ENCODE peak calls at places on chromosomes 16 and 17, in seven cellular contexts. One of them, this sample, is unnamed.

GRCh38 chr16:85752511-85753420 is 1.9 kb upstream of the C16orf74 start:
- DNase-seq in neural progenitor cell: peak
- DNase-seq in CD4-positive, alpha-beta T cell: no peak
- DNase-seq in RWPE1: peak
- DNase-seq in caudate nucleus: no peak
- DNase-seq in effector memory CD4-positive, alpha-beta T cell: no peak
- DNase-seq in heart right ventricle: peak
- DNase-seq in this sample: peak

GRCh38 chr16:78490847-78491246 is 391.4 kb downstream of the WWOX start:
- DNase-seq in neural progenitor cell: no peak
- DNase-seq in CD4-positive, alpha-beta T cell: no peak
- DNase-seq in RWPE1: no peak
- DNase-seq in caudate nucleus: peak
- DNase-seq in effector memory CD4-positive, alpha-beta T cell: no peak
- DNase-seq in heart right ventricle: no peak
- DNase-seq in this sample: no peak

GRCh38 chr17:27343294-27343693 is 49.4 kb downstream of the WSB1 start:
- DNase-seq in neural progenitor cell: peak
- DNase-seq in CD4-positive, alpha-beta T cell: no peak
- DNase-seq in RWPE1: no peak
- DNase-seq in caudate nucleus: no peak
- DNase-seq in effector memory CD4-positive, alpha-beta T cell: no peak
- DNase-seq in heart right ventricle: no peak
- DNase-seq in this sample: no peak

GRCh38 chr16:75147968-75148310 is 385 bp upstream of the ZFP1 start:
- DNase-seq in neural progenitor cell: no peak
- DNase-seq in CD4-positive, alpha-beta T cell: no peak
- DNase-seq in RWPE1: no peak
- DNase-seq in caudate nucleus: no peak
- DNase-seq in effector memory CD4-positive, alpha-beta T cell: no peak
- DNase-seq in heart right ventricle: no peak
- DNase-seq in this sample: no peak

GRCh38 chr17:66675991-66676371 is 158.9 kb upstream of the CACNG5 start:
- DNase-seq in neural progenitor cell: no peak
- DNase-seq in CD4-positive, alpha-beta T cell: no peak
- DNase-seq in RWPE1: peak
- DNase-seq in caudate nucleus: no peak
- DNase-seq in effector memory CD4-positive, alpha-beta T cell: no peak
- DNase-seq in heart right ventricle: no peak
- DNase-seq in this sample: no peak

GRCh38 chr16:17171250-17172143 is 299.3 kb downstream of the XYLT1 start:
- DNase-seq in neural progenitor cell: no peak
- DNase-seq in CD4-positive, alpha-beta T cell: no peak
- DNase-seq in RWPE1: no peak
- DNase-seq in caudate nucleus: no peak
- DNase-seq in effector memory CD4-positive, alpha-beta T cell: no peak
- DNase-seq in heart right ventricle: no peak
- DNase-seq in this sample: peak

GRCh38 chr16:2987854-2988253 is 7.6 kb upstream of the PKMYT1 start:
- DNase-seq in neural progenitor cell: no peak
- DNase-seq in CD4-positive, alpha-beta T cell: no peak
- DNase-seq in RWPE1: no peak
- DNase-seq in caudate nucleus: no peak
- DNase-seq in effector memory CD4-positive, alpha-beta T cell: no peak
- DNase-seq in heart right ventricle: no peak
- DNase-seq in this sample: no peak

GRCh38 chr17:79478841-79479240 is 132.0 kb downstream of the RBFOX3 start:
- DNase-seq in neural progenitor cell: no peak
- DNase-seq in CD4-positive, alpha-beta T cell: no peak
- DNase-seq in RWPE1: no peak
- DNase-seq in caudate nucleus: no peak
- DNase-seq in effector memory CD4-positive, alpha-beta T cell: no peak
- DNase-seq in heart right ventricle: no peak
- DNase-seq in this sample: no peak

GRCh38 chr17:4249452-4250029 is 14.2 kb downstream of the ANKFY1 start:
- DNase-seq in neural progenitor cell: peak
- DNase-seq in CD4-positive, alpha-beta T cell: no peak
- DNase-seq in RWPE1: peak
- DNase-seq in caudate nucleus: no peak
- DNase-seq in effector memory CD4-positive, alpha-beta T cell: no peak
- DNase-seq in heart right ventricle: no peak
- DNase-seq in this sample: no peak

GRCh38 chr16:87418216-87418615 is 26.1 kb downstream of the MAP1LC3B start:
- DNase-seq in neural progenitor cell: no peak
- DNase-seq in CD4-positive, alpha-beta T cell: no peak
- DNase-seq in RWPE1: no peak
- DNase-seq in caudate nucleus: no peak
- DNase-seq in effector memory CD4-positive, alpha-beta T cell: no peak
- DNase-seq in heart right ventricle: no peak
- DNase-seq in this sample: no peak

GRCh38 chr17:36653374-36653773 is 52.0 kb downstream of the MRM1 start:
- DNase-seq in neural progenitor cell: peak
- DNase-seq in CD4-positive, alpha-beta T cell: no peak
- DNase-seq in RWPE1: no peak
- DNase-seq in caudate nucleus: no peak
- DNase-seq in effector memory CD4-positive, alpha-beta T cell: no peak
- DNase-seq in heart right ventricle: no peak
- DNase-seq in this sample: no peak

GRCh38 chr16:84844049-84844350 is 24.2 kb downstream of the CRISPLD2 start:
- DNase-seq in neural progenitor cell: no peak
- DNase-seq in CD4-positive, alpha-beta T cell: no peak
- DNase-seq in RWPE1: no peak
- DNase-seq in caudate nucleus: no peak
- DNase-seq in effector memory CD4-positive, alpha-beta T cell: no peak
- DNase-seq in heart right ventricle: no peak
- DNase-seq in this sample: no peak

GRCh38 chr16:68798398-68798797 is 44.9 kb upstream of the TANGO6 start:
- DNase-seq in neural progenitor cell: no peak
- DNase-seq in CD4-positive, alpha-beta T cell: no peak
- DNase-seq in RWPE1: peak
- DNase-seq in caudate nucleus: no peak
- DNase-seq in effector memory CD4-positive, alpha-beta T cell: no peak
- DNase-seq in heart right ventricle: no peak
- DNase-seq in this sample: no peak

GRCh38 chr16:3625911-3626732 is 14.7 kb upstream of the SLX4 start:
- DNase-seq in neural progenitor cell: no peak
- DNase-seq in CD4-positive, alpha-beta T cell: no peak
- DNase-seq in RWPE1: no peak
- DNase-seq in caudate nucleus: no peak
- DNase-seq in effector memory CD4-positive, alpha-beta T cell: no peak
- DNase-seq in heart right ventricle: no peak
- DNase-seq in this sample: no peak

GRCh38 chr16:76749780-76750375 is 441.1 kb upstream of the MON1B start:
- DNase-seq in neural progenitor cell: no peak
- DNase-seq in CD4-positive, alpha-beta T cell: no peak
- DNase-seq in RWPE1: no peak
- DNase-seq in caudate nucleus: no peak
- DNase-seq in effector memory CD4-positive, alpha-beta T cell: no peak
- DNase-seq in heart right ventricle: no peak
- DNase-seq in this sample: no peak

GRCh38 chr16:57127037-57127763 is 34.8 kb downstream of the CPNE2 start:
- DNase-seq in neural progenitor cell: no peak
- DNase-seq in CD4-positive, alpha-beta T cell: no peak
- DNase-seq in RWPE1: no peak
- DNase-seq in caudate nucleus: no peak
- DNase-seq in effector memory CD4-positive, alpha-beta T cell: no peak
- DNase-seq in heart right ventricle: no peak
- DNase-seq in this sample: no peak

GRCh38 chr16:57128787-57129389 is 36.5 kb downstream of the CPNE2 start:
- DNase-seq in neural progenitor cell: no peak
- DNase-seq in CD4-positive, alpha-beta T cell: peak
- DNase-seq in RWPE1: no peak
- DNase-seq in caudate nucleus: no peak
- DNase-seq in effector memory CD4-positive, alpha-beta T cell: no peak
- DNase-seq in heart right ventricle: no peak
- DNase-seq in this sample: no peak

GRCh38 chr16:57126412-57126811 is 34.0 kb downstream of the CPNE2 start:
- DNase-seq in neural progenitor cell: no peak
- DNase-seq in CD4-positive, alpha-beta T cell: no peak
- DNase-seq in RWPE1: no peak
- DNase-seq in caudate nucleus: no peak
- DNase-seq in effector memory CD4-positive, alpha-beta T cell: no peak
- DNase-seq in heart right ventricle: no peak
- DNase-seq in this sample: no peak

GRCh38 chr16:57125969-57126368 is 33.6 kb downstream of the CPNE2 start:
- DNase-seq in neural progenitor cell: no peak
- DNase-seq in CD4-positive, alpha-beta T cell: no peak
- DNase-seq in RWPE1: no peak
- DNase-seq in caudate nucleus: no peak
- DNase-seq in effector memory CD4-positive, alpha-beta T cell: no peak
- DNase-seq in heart right ventricle: no peak
- DNase-seq in this sample: no peak

GRCh38 chr16:57127836-57128235 is 35.5 kb downstream of the CPNE2 start:
- DNase-seq in neural progenitor cell: no peak
- DNase-seq in CD4-positive, alpha-beta T cell: no peak
- DNase-seq in RWPE1: no peak
- DNase-seq in caudate nucleus: no peak
- DNase-seq in effector memory CD4-positive, alpha-beta T cell: no peak
- DNase-seq in heart right ventricle: no peak
- DNase-seq in this sample: no peak
- H3K27ac ChIP-seq in neural progenitor cell: no peak
- H3K27ac ChIP-seq in CD4-positive, alpha-beta T cell: no peak
- H3K27ac ChIP-seq in RWPE1: no peak
- H3K27ac ChIP-seq in caudate nucleus: no peak
- H3K27ac ChIP-seq in effector memory CD4-positive, alpha-beta T cell: no peak
- H3K27ac ChIP-seq in heart right ventricle: no peak
- H3K27ac ChIP-seq in this sample: no peak

GRCh38 chr17:44774271-44775135 is 15.7 kb downstream of the ADAM11 start:
- DNase-seq in neural progenitor cell: peak
- DNase-seq in CD4-positive, alpha-beta T cell: peak
- DNase-seq in RWPE1: peak
- DNase-seq in caudate nucleus: peak
- DNase-seq in effector memory CD4-positive, alpha-beta T cell: peak
- DNase-seq in heart right ventricle: peak
- DNase-seq in this sample: peak

GRCh38 chr17:44776628-44777393 is 18.0 kb downstream of the ADAM11 start:
- DNase-seq in neural progenitor cell: no peak
- DNase-seq in CD4-positive, alpha-beta T cell: no peak
- DNase-seq in RWPE1: no peak
- DNase-seq in caudate nucleus: no peak
- DNase-seq in effector memory CD4-positive, alpha-beta T cell: no peak
- DNase-seq in heart right ventricle: no peak
- DNase-seq in this sample: no peak

GRCh38 chr17:44773140-44773539 is 14.4 kb downstream of the ADAM11 start:
- DNase-seq in neural progenitor cell: no peak
- DNase-seq in CD4-positive, alpha-beta T cell: no peak
- DNase-seq in RWPE1: no peak
- DNase-seq in caudate nucleus: no peak
- DNase-seq in effector memory CD4-positive, alpha-beta T cell: no peak
- DNase-seq in heart right ventricle: no peak
- DNase-seq in this sample: no peak

GRCh38 chr17:44775838-44776621 is 17.2 kb downstream of the ADAM11 start:
- DNase-seq in neural progenitor cell: no peak
- DNase-seq in CD4-positive, alpha-beta T cell: no peak
- DNase-seq in RWPE1: no peak
- DNase-seq in caudate nucleus: no peak
- DNase-seq in effector memory CD4-positive, alpha-beta T cell: no peak
- DNase-seq in heart right ventricle: no peak
- DNase-seq in this sample: peak

DNA sequence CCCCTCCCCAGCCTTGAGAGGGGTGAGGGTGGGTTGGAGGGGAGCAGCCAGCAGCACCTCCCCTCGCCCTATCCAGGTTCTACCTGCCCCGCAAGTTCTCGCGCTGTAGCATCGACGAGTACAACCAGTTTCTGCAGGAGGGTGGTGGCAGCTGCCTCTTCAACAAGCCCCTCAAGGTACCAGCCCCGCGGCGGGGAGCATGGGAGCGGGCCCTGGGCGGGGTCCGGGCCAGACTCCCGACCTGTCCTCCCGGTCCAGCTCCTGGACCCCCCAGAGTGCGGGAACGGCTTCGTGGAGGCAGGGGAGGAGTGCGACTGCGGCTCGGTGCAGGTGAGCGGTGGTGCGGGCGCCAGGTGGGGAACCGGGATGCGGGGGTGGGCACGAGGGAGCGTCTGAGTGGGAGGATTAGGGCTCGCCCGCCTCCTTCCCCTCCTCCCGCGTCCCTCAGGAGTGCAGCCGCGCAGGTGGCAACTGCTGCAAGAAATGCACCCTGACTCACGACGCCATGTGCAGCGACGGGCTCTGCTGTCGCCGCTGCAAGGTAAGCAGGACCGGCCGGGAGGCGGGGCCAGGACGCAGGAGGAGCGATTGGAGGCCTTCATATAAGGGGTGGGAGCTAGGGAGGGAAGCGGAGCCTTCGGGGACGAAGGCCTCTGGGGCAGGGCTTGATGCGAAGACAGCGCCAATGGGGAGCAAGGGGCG is 16.5 kb downstream of the ADAM11 start:
- DNase-seq in neural progenitor cell: peak
- DNase-seq in CD4-positive, alpha-beta T cell: peak
- DNase-seq in RWPE1: peak
- DNase-seq in caudate nucleus: peak
- DNase-seq in effector memory CD4-positive, alpha-beta T cell: peak
- DNase-seq in heart right ventricle: peak
- DNase-seq in this sample: no peak
- H3K27ac ChIP-seq in neural progenitor cell: no peak
- H3K27ac ChIP-seq in CD4-positive, alpha-beta T cell: no peak
- H3K27ac ChIP-seq in RWPE1: peak
- H3K27ac ChIP-seq in caudate nucleus: no peak
- H3K27ac ChIP-seq in effector memory CD4-positive, alpha-beta T cell: no peak
- H3K27ac ChIP-seq in heart right ventricle: no peak
- H3K27ac ChIP-seq in this sample: peak

GRCh38 chr17:76570457-76570856 is 15.2 kb downstream of the ST6GALNAC2 start:
- DNase-seq in neural progenitor cell: no peak
- DNase-seq in CD4-positive, alpha-beta T cell: no peak
- DNase-seq in RWPE1: no peak
- DNase-seq in caudate nucleus: no peak
- DNase-seq in effector memory CD4-positive, alpha-beta T cell: no peak
- DNase-seq in heart right ventricle: no peak
- DNase-seq in this sample: no peak
- H3K27ac ChIP-seq in neural progenitor cell: no peak
- H3K27ac ChIP-seq in CD4-positive, alpha-beta T cell: no peak
- H3K27ac ChIP-seq in RWPE1: peak
- H3K27ac ChIP-seq in caudate nucleus: peak
- H3K27ac ChIP-seq in effector memory CD4-positive, alpha-beta T cell: no peak
- H3K27ac ChIP-seq in heart right ventricle: no peak
- H3K27ac ChIP-seq in this sample: peak

GRCh38 chr17:56834380-56835258 is 668 bp downstream of the DGKE start:
- DNase-seq in neural progenitor cell: peak
- DNase-seq in CD4-positive, alpha-beta T cell: peak
- DNase-seq in RWPE1: peak
- DNase-seq in caudate nucleus: no peak
- DNase-seq in effector memory CD4-positive, alpha-beta T cell: peak
- DNase-seq in heart right ventricle: peak
- DNase-seq in this sample: peak

GRCh38 chr17:56833812-56834379 is at the start of the genes C17orf67 and DGKE:
- DNase-seq in neural progenitor cell: peak
- DNase-seq in CD4-positive, alpha-beta T cell: peak
- DNase-seq in RWPE1: peak
- DNase-seq in caudate nucleus: peak
- DNase-seq in effector memory CD4-positive, alpha-beta T cell: peak
- DNase-seq in heart right ventricle: peak
- DNase-seq in this sample: peak

GRCh38 chr17:56832446-56832845 is 1.3 kb downstream of the C17orf67 start:
- DNase-seq in neural progenitor cell: no peak
- DNase-seq in CD4-positive, alpha-beta T cell: no peak
- DNase-seq in RWPE1: no peak
- DNase-seq in caudate nucleus: no peak
- DNase-seq in effector memory CD4-positive, alpha-beta T cell: no peak
- DNase-seq in heart right ventricle: no peak
- DNase-seq in this sample: no peak

GRCh38 chr17:56831364-56832095 is 2.2 kb downstream of the C17orf67 start:
- DNase-seq in neural progenitor cell: no peak
- DNase-seq in CD4-positive, alpha-beta T cell: no peak
- DNase-seq in RWPE1: no peak
- DNase-seq in caudate nucleus: no peak
- DNase-seq in effector memory CD4-positive, alpha-beta T cell: no peak
- DNase-seq in heart right ventricle: no peak
- DNase-seq in this sample: no peak

GRCh38 chr17:56833023-56833811 is 503 bp downstream of the C17orf67 start:
- DNase-seq in neural progenitor cell: peak
- DNase-seq in CD4-positive, alpha-beta T cell: peak
- DNase-seq in RWPE1: peak
- DNase-seq in caudate nucleus: peak
- DNase-seq in effector memory CD4-positive, alpha-beta T cell: peak
- DNase-seq in heart right ventricle: peak
- DNase-seq in this sample: peak
- H3K27ac ChIP-seq in neural progenitor cell: no peak
- H3K27ac ChIP-seq in CD4-positive, alpha-beta T cell: peak
- H3K27ac ChIP-seq in RWPE1: peak
- H3K27ac ChIP-seq in caudate nucleus: peak
- H3K27ac ChIP-seq in effector memory CD4-positive, alpha-beta T cell: peak
- H3K27ac ChIP-seq in heart right ventricle: peak
- H3K27ac ChIP-seq in this sample: peak

This sample was measured in body of pancreas.